ENCODE peak calls at places on chromosomes 11 and 22, in six cellular contexts. One of them, this sample, is unnamed.

GRCh38 chr11:32586576-32587190 is 3.1 kb downstream of the EIF3M start:
- DNase-seq in GM19239: peak
- DNase-seq in EL: peak
- DNase-seq in activated CD4-positive, alpha-beta T cell treated with anti-CD3 and anti-CD28 coated beads, Interleukin-2, amount 10 ng/mL, durations not matched to agents 7 days and 5 days: no peak
- DNase-seq in endothelial cell: no peak
- DNase-seq in left kidney: peak
- DNase-seq in this sample: no peak

GRCh38 chr11:117279711-117280376 is 11.3 kb upstream of the BACE1-AS start:
- DNase-seq in GM19239: no peak
- DNase-seq in EL: no peak
- DNase-seq in activated CD4-positive, alpha-beta T cell treated with anti-CD3 and anti-CD28 coated beads, Interleukin-2, amount 10 ng/mL, durations not matched to agents 7 days and 5 days: no peak
- DNase-seq in endothelial cell: no peak
- DNase-seq in left kidney: no peak
- DNase-seq in this sample: peak

GRCh38 chr11:77874206-77874605 is 53.3 kb downstream of the AAMDC start:
- DNase-seq in GM19239: no peak
- DNase-seq in EL: no peak
- DNase-seq in activated CD4-positive, alpha-beta T cell treated with anti-CD3 and anti-CD28 coated beads, Interleukin-2, amount 10 ng/mL, durations not matched to agents 7 days and 5 days: no peak
- DNase-seq in endothelial cell: no peak
- DNase-seq in left kidney: no peak
- DNase-seq in this sample: no peak

GRCh38 chr11:120304526-120304925 is 20.6 kb upstream of the TLCD5 start:
- DNase-seq in GM19239: no peak
- DNase-seq in EL: peak
- DNase-seq in activated CD4-positive, alpha-beta T cell treated with anti-CD3 and anti-CD28 coated beads, Interleukin-2, amount 10 ng/mL, durations not matched to agents 7 days and 5 days: no peak
- DNase-seq in endothelial cell: no peak
- DNase-seq in left kidney: no peak
- DNase-seq in this sample: no peak

GRCh38 chr22:37012262-37012904 is 6.9 kb downstream of the TST start:
- DNase-seq in GM19239: no peak
- DNase-seq in EL: no peak
- DNase-seq in activated CD4-positive, alpha-beta T cell treated with anti-CD3 and anti-CD28 coated beads, Interleukin-2, amount 10 ng/mL, durations not matched to agents 7 days and 5 days: no peak
- DNase-seq in endothelial cell: no peak
- DNase-seq in left kidney: no peak
- DNase-seq in this sample: no peak

GRCh38 chr11:111449158-111449557 is 63.0 kb downstream of the BTG4 start:
- DNase-seq in GM19239: no peak
- DNase-seq in EL: no peak
- DNase-seq in activated CD4-positive, alpha-beta T cell treated with anti-CD3 and anti-CD28 coated beads, Interleukin-2, amount 10 ng/mL, durations not matched to agents 7 days and 5 days: no peak
- DNase-seq in endothelial cell: no peak
- DNase-seq in left kidney: no peak
- DNase-seq in this sample: no peak

GRCh38 chr11:119876841-119877240 is 147.8 kb upstream of the NECTIN1 start:
- DNase-seq in GM19239: no peak
- DNase-seq in EL: no peak
- DNase-seq in activated CD4-positive, alpha-beta T cell treated with anti-CD3 and anti-CD28 coated beads, Interleukin-2, amount 10 ng/mL, durations not matched to agents 7 days and 5 days: no peak
- DNase-seq in endothelial cell: no peak
- DNase-seq in left kidney: no peak
- DNase-seq in this sample: no peak

GRCh38 chr11:13465909-13466371 is 2.9 kb upstream of the BTBD10 start:
- DNase-seq in GM19239: no peak
- DNase-seq in EL: peak
- DNase-seq in activated CD4-positive, alpha-beta T cell treated with anti-CD3 and anti-CD28 coated beads, Interleukin-2, amount 10 ng/mL, durations not matched to agents 7 days and 5 days: no peak
- DNase-seq in endothelial cell: no peak
- DNase-seq in left kidney: peak
- DNase-seq in this sample: no peak

GRCh38 chr11:93895106-93895862 is 44.9 kb upstream of the VSTM5 start:
- DNase-seq in GM19239: no peak
- DNase-seq in EL: peak
- DNase-seq in activated CD4-positive, alpha-beta T cell treated with anti-CD3 and anti-CD28 coated beads, Interleukin-2, amount 10 ng/mL, durations not matched to agents 7 days and 5 days: peak
- DNase-seq in endothelial cell: peak
- DNase-seq in left kidney: peak
- DNase-seq in this sample: peak

GRCh38 chr11:77213589-77214428 is 85.8 kb downstream of the MYO7A start:
- DNase-seq in GM19239: no peak
- DNase-seq in EL: no peak
- DNase-seq in activated CD4-positive, alpha-beta T cell treated with anti-CD3 and anti-CD28 coated beads, Interleukin-2, amount 10 ng/mL, durations not matched to agents 7 days and 5 days: no peak
- DNase-seq in endothelial cell: no peak
- DNase-seq in left kidney: no peak
- DNase-seq in this sample: no peak

GRCh38 chr11:111871693-111872161 is 346 bp upstream of the ALG9 start:
- DNase-seq in GM19239: no peak
- DNase-seq in EL: no peak
- DNase-seq in activated CD4-positive, alpha-beta T cell treated with anti-CD3 and anti-CD28 coated beads, Interleukin-2, amount 10 ng/mL, durations not matched to agents 7 days and 5 days: no peak
- DNase-seq in endothelial cell: no peak
- DNase-seq in left kidney: no peak
- DNase-seq in this sample: no peak

GRCh38 chr11:113476553-113476952 is 1.4 kb upstream of the DRD2 start:
- DNase-seq in GM19239: no peak
- DNase-seq in EL: no peak
- DNase-seq in activated CD4-positive, alpha-beta T cell treated with anti-CD3 and anti-CD28 coated beads, Interleukin-2, amount 10 ng/mL, durations not matched to agents 7 days and 5 days: no peak
- DNase-seq in endothelial cell: no peak
- DNase-seq in left kidney: no peak
- DNase-seq in this sample: no peak

GRCh38 chr11:68048681-68049508 is 10.1 kb downstream of the TCIRG1 start:
- DNase-seq in GM19239: no peak
- DNase-seq in EL: no peak
- DNase-seq in activated CD4-positive, alpha-beta T cell treated with anti-CD3 and anti-CD28 coated beads, Interleukin-2, amount 10 ng/mL, durations not matched to agents 7 days and 5 days: no peak
- DNase-seq in endothelial cell: no peak
- DNase-seq in left kidney: no peak
- DNase-seq in this sample: no peak

GRCh38 chr11:2652857-2653643 is 46.7 kb downstream of the KCNQ1OT1 start:
- DNase-seq in GM19239: no peak
- DNase-seq in EL: no peak
- DNase-seq in activated CD4-positive, alpha-beta T cell treated with anti-CD3 and anti-CD28 coated beads, Interleukin-2, amount 10 ng/mL, durations not matched to agents 7 days and 5 days: no peak
- DNase-seq in endothelial cell: no peak
- DNase-seq in left kidney: no peak
- DNase-seq in this sample: no peak

GRCh38 chr11:119624102-119624615 is 104.8 kb downstream of the NECTIN1 start:
- DNase-seq in GM19239: peak
- DNase-seq in EL: no peak
- DNase-seq in activated CD4-positive, alpha-beta T cell treated with anti-CD3 and anti-CD28 coated beads, Interleukin-2, amount 10 ng/mL, durations not matched to agents 7 days and 5 days: no peak
- DNase-seq in endothelial cell: no peak
- DNase-seq in left kidney: no peak
- DNase-seq in this sample: no peak

GRCh38 chr11:96038046-96038445 is 114.1 kb upstream of the MTMR2 start:
- DNase-seq in GM19239: no peak
- DNase-seq in EL: no peak
- DNase-seq in activated CD4-positive, alpha-beta T cell treated with anti-CD3 and anti-CD28 coated beads, Interleukin-2, amount 10 ng/mL, durations not matched to agents 7 days and 5 days: no peak
- DNase-seq in endothelial cell: no peak
- DNase-seq in left kidney: no peak
- DNase-seq in this sample: no peak

This sample was measured in central memory CD4-positive, alpha-beta T cell.